ENCODE peak calls at places on chromosomes 16 and 17, in eight cellular contexts. R, G, I, Y, E, K, U and J are unnamed samples.

GRCh38 chr16:80466024-80466986 is 74.5 kb upstream of the DYNLRB2 start:
- DNase-seq in I (peak; percentile 11), E (peak; percentile 35), K (peak; percentile 58), U (peak; percentile 45), Y (peak; percentile 67), R (peak; percentile 1), G (peak; percentile 88), J (no peak)

GRCh38 chr17:80819422-80820164 is 172.0 kb upstream of the CHMP6 start:
- DNase-seq in G (no peak), E (no peak), I (no peak), R (peak; percentile 55), U (no peak), K (no peak), Y (no peak), J (no peak)

GRCh38 chr17:68057531-68057952 is 22.0 kb downstream of the KPNA2 start:
- DNase-seq in E (no peak), G (peak; percentile 35), R (no peak), U (peak; percentile 42), I (no peak), Y (no peak), K (peak; percentile 48), J (no peak)

GRCh38 chr17:22599322-22599721 is 907.0 kb downstream of the KCNJ18 start:
- DNase-seq in U (no peak), I (no peak), E (no peak), K (no peak), Y (no peak), R (no peak), G (no peak), J (no peak)

GRCh38 chr17:71440513-71440912 is 680.3 kb upstream of the SOX9 start:
- DNase-seq in E (no peak), R (no peak), I (no peak), K (peak; percentile 22), Y (no peak), U (no peak), G (no peak), J (no peak)

GRCh38 chr17:17028059-17028877 is 14.0 kb upstream of the MPRIP start:
- DNase-seq in Y (no peak), E (peak; percentile 99), I (no peak), R (no peak), G (peak; percentile 77), U (peak; percentile 91), K (peak; percentile 96), J (no peak)

GRCh38 chr17:82642022-82642421 is 6.2 kb downstream of the WDR45B start:
- DNase-seq in U (no peak), I (no peak), K (no peak), R (no peak), Y (no peak), E (no peak), G (no peak), J (no peak)

GRCh38 chr17:7850970-7851437 is 3.9 kb upstream of the TMEM88 start:
- DNase-seq in I (no peak), U (no peak), G (no peak), R (no peak), K (no peak), Y (peak; percentile 24), E (no peak), J (no peak)